ENCODE peak calls at places on chromosomes 13 and 19, in nine cellular contexts. A, J, U, W, Y, G, Q, O and D are unnamed samples.

GRCh38 chr19:17332677-17333581 is 1.7 kb downstream of the ANO8 start:
- DNase-seq in J (no peak), U (no peak), W (no peak), A (no peak), G (peak), Q (peak), Y (no peak), O (no peak), D (no peak)

GRCh38 chr13:99916366-99917103 is 55.0 kb downstream of the ZIC5 start:
- DNase-seq in A (peak), O (no peak), U (peak), J (peak), G (no peak), Q (peak), Y (peak), W (no peak), D (peak)

GRCh38 chr13:44108345-44108858 is 228.7 kb downstream of the LACC1 start:
- DNase-seq in G (no peak), J (no peak), A (no peak), Q (peak), O (peak), U (no peak), W (no peak), Y (no peak), D (peak)

GRCh38 chr13:111533900-111534645 is 213.6 kb downstream of the TEX29 start:
- DNase-seq in Y (no peak), A (no peak), G (no peak), O (no peak), U (no peak), Q (no peak), W (no peak), J (no peak), D (no peak)

GRCh38 chr19:2848625-2849024 is 7.3 kb downstream of the ZNF555 start:
- DNase-seq in J (no peak), Q (no peak), Y (no peak), W (no peak), O (no peak), G (no peak), A (no peak), U (no peak), D (no peak)

GRCh38 chr13:97834255-97834654 is 119.2 kb upstream of the IPO5 start:
- DNase-seq in G (no peak), J (no peak), A (no peak), W (no peak), Q (no peak), Y (no peak), O (no peak), U (no peak), D (no peak)

GRCh38 chr13:93784191-93784590 is 557.6 kb downstream of the GPC6 start:
- DNase-seq in U (no peak), G (no peak), J (no peak), O (no peak), Y (no peak), W (no peak), A (no peak), Q (no peak), D (no peak)

GRCh38 chr13:95418946-95419345 is 117.7 kb upstream of the ABCC4 start:
- DNase-seq in O (no peak), Y (no peak), W (no peak), U (no peak), A (no peak), G (no peak), J (no peak), Q (no peak), D (no peak)

GRCh38 chr13:71712988-71713653 is 153.9 kb downstream of the DACH1 start:
- DNase-seq in Y (peak), J (peak), Q (no peak), O (no peak), W (no peak), A (no peak), U (peak), G (no peak), D (peak)

GRCh38 chr13:103022328-103022727 is 43.9 kb downstream of the SLC10A2 start:
- DNase-seq in A (no peak), J (no peak), W (no peak), G (no peak), O (no peak), Q (peak), Y (no peak), U (peak), D (no peak)

GRCh38 chr13:41398494-41399190 is 58.7 kb upstream of the RGCC start:
- DNase-seq in W (no peak), U (no peak), Q (no peak), G (no peak), Y (no peak), A (no peak), O (no peak), J (no peak), D (no peak)

GRCh38 chr19:31318790-31319189 is 30.4 kb downstream of the TSHZ3 start:
- DNase-seq in Q (no peak), J (no peak), G (no peak), U (no peak), Y (no peak), W (peak), O (no peak), A (no peak), D (no peak)

GRCh38 chr19:681029-681626 is 4.9 kb downstream of the FSTL3 start:
- DNase-seq in A (peak), O (no peak), U (no peak), Y (no peak), J (peak), Q (no peak), G (peak), W (peak), D (peak)

GRCh38 chr19:14106840-14107239 is 10.7 kb downstream of the PRKACA start:
- DNase-seq in U (no peak), G (no peak), O (no peak), J (no peak), W (no peak), Q (no peak), Y (no peak), A (no peak), D (no peak)

GRCh38 chr13:60043262-60043661 is 120.5 kb downstream of the DIAPH3 start:
- DNase-seq in Q (peak), J (no peak), A (no peak), U (peak), Y (no peak), O (no peak), G (no peak), W (no peak), D (no peak)

GRCh38 chr19:45439569-45440258 is 16.0 kb upstream of the ERCC1 start:
- DNase-seq in G (peak), A (peak), U (no peak), J (peak), W (peak), Q (peak), Y (peak), O (peak), D (peak)

GRCh38 chr19:38850976-38851621 is 1.3 kb upstream of the HNRNPL start:
- DNase-seq in A (no peak), J (peak), O (peak), Q (no peak), G (peak), W (peak), U (no peak), Y (no peak), D (no peak)

GRCh38 chr19:38848299-38849146 is 1.3 kb downstream of the HNRNPL start:
- DNase-seq in A (peak), G (no peak), J (no peak), O (no peak), U (no peak), Q (no peak), Y (no peak), W (no peak), D (peak)

GRCh38 chr19:38850231-38850975 is 617 bp upstream of the HNRNPL start:
- DNase-seq in G (peak), Y (peak), W (peak), Q (peak), U (peak), O (peak), A (peak), J (peak), D (peak)

GRCh38 chr19:38849147-38849745 is 540 bp downstream of the HNRNPL start:
- DNase-seq in J (peak), O (peak), U (peak), G (peak), Q (peak), Y (peak), A (peak), W (peak), D (peak)

GRCh38 chr19:38849746-38850230 is at the start of gene HNRNPL:
- DNase-seq in J (peak), Q (no peak), U (no peak), Y (no peak), O (no peak), W (peak), G (peak), A (peak), D (no peak)
- TF ChIP-seq CTCF in J (peak), Q (no peak), U (peak), Y (peak), O (peak), W (no peak), G (peak), A (peak), D (peak)

GRCh38 chr13:107121793-107122192 is 553.9 kb upstream of the ARGLU1 start:
- DNase-seq in O (no peak), A (no peak), U (no peak), Q (no peak), G (no peak), J (no peak), Y (no peak), W (no peak), D (no peak)

GRCh38 chr13:107119989-107120881 is 552.3 kb upstream of the ARGLU1 start:
- DNase-seq in A (no peak), J (no peak), U (no peak), Y (no peak), O (no peak), Q (no peak), G (no peak), W (no peak), D (no peak)

GRCh38 chr13:107124730-107125129 is 556.8 kb upstream of the ARGLU1 start:
- DNase-seq in Y (no peak), U (no peak), G (no peak), W (no peak), O (no peak), Q (no peak), A (no peak), J (no peak), D (no peak)

GRCh38 chr13:107124129-107124718 is 556.3 kb upstream of the ARGLU1 start:
- DNase-seq in Q (peak), A (no peak), G (no peak), Y (no peak), J (no peak), U (peak), W (no peak), O (no peak), D (no peak)
- TF ChIP-seq CTCF in Q (peak), A (peak), G (no peak), Y (no peak), J (peak), U (peak), W (no peak), O (peak), D (no peak)

DNA sequence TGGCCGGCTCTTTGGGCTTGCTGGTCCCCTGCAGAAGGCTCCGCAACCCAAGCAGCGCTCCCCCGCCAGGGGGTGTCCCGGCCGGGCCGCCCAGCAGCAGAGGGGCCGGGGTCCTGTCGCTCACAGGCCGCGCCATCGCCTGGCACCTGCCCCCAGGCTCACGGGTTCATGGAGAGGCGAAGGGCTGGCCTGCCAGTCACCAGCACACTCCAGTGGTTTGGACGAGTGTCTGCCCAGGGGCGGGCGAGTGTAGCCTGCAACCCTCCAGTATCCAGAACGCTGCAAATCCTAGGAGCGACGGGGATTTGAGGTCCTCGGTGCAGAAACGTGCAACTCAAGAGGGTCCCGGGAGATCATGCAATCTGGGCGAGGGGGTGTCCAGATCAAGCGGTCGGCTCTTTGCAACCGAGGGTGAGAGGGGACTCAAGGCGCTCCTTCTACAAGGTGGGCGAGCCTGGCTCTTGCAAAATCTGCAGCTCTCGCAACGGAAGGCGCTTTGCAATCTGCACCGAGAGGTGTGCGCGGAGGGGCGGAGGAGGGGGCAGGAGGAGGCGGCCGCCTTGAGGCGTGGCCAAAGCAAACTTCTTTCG is at the start of gene DBP:
- DNase-seq in A (no peak), G (peak), U (no peak), Q (no peak), J (no peak), Y (no peak), O (no peak), W (peak), D (peak)
- TF ChIP-seq CTCF in A (no peak), G (no peak), U (no peak), Q (no peak), J (no peak), Y (no peak), O (no peak), W (no peak), D (no peak)

GRCh38 chr19:48713041-48713863 is 6.3 kb downstream of the MAMSTR start:
- DNase-seq in U (no peak), Y (peak), A (no peak), J (peak), O (no peak), W (no peak), Q (no peak), G (no peak), D (no peak)
- TF ChIP-seq CTCF in U (peak), Y (peak), A (no peak), J (no peak), O (no peak), W (no peak), Q (peak), G (no peak), D (peak)

GRCh38 chr19:29671393-29672076 is 6.3 kb downstream of the PLEKHF1 start:
- DNase-seq in U (no peak), W (peak), G (peak), Q (peak), A (peak), Y (peak), J (no peak), O (peak), D (peak)
- TF ChIP-seq CTCF in U (no peak), W (no peak), G (peak), Q (peak), A (peak), Y (peak), J (peak), O (no peak), D (peak)